ENCODE peak calls at places on chromosome 20, in eight cellular contexts. One of them, this sample, is unnamed.
A peak's percentile ranks its signal among the peaks of the same experiment; 100 is the strongest.

GRCh38 chr20:38220587-38220986 is 39.9 kb downstream of the KIAA1755 start:
- DNase-seq in choroid plexus epithelial cell: no peak
- DNase-seq in endothelial cell: no peak
- DNase-seq in H4: no peak
- DNase-seq in OCI-LY7: no peak
- DNase-seq in activated naive CD8-positive, alpha-beta T cell treated with anti-CD3 and anti-CD28 coated beads, Interleukin-2, amount 50 U/mL, for 24 hours: no peak
- DNase-seq in psoas muscle: no peak
- DNase-seq in MM.1S: no peak
- DNase-seq in this sample: no peak

GRCh38 chr20:11935754-11936551 is 18.3 kb downstream of the BTBD3 start:
- DNase-seq in choroid plexus epithelial cell: no peak
- DNase-seq in endothelial cell: no peak
- DNase-seq in H4: no peak
- DNase-seq in OCI-LY7: no peak
- DNase-seq in activated naive CD8-positive, alpha-beta T cell treated with anti-CD3 and anti-CD28 coated beads, Interleukin-2, amount 50 U/mL, for 24 hours: no peak
- DNase-seq in psoas muscle: no peak
- DNase-seq in MM.1S: no peak
- DNase-seq in this sample: no peak

GRCh38 chr20:48143435-48144081 is 358.3 kb upstream of the SULF2 start:
- DNase-seq in choroid plexus epithelial cell: no peak
- DNase-seq in endothelial cell: no peak
- DNase-seq in H4: no peak
- DNase-seq in OCI-LY7: no peak
- DNase-seq in activated naive CD8-positive, alpha-beta T cell treated with anti-CD3 and anti-CD28 coated beads, Interleukin-2, amount 50 U/mL, for 24 hours: no peak
- DNase-seq in psoas muscle: no peak
- DNase-seq in MM.1S: no peak
- DNase-seq in this sample: no peak

GRCh38 chr20:51812861-51813260 is 10.5 kb upstream of the SALL4 start:
- DNase-seq in choroid plexus epithelial cell: no peak
- DNase-seq in endothelial cell: no peak
- DNase-seq in H4: no peak
- DNase-seq in OCI-LY7: no peak
- DNase-seq in activated naive CD8-positive, alpha-beta T cell treated with anti-CD3 and anti-CD28 coated beads, Interleukin-2, amount 50 U/mL, for 24 hours: no peak
- DNase-seq in psoas muscle: no peak
- DNase-seq in MM.1S: no peak
- DNase-seq in this sample: no peak

GRCh38 chr20:4150095-4150492 is 134.7 kb upstream of the RNF24 start:
- DNase-seq in choroid plexus epithelial cell: peak; percentile 78
- DNase-seq in endothelial cell: no peak
- DNase-seq in H4: no peak
- DNase-seq in OCI-LY7: no peak
- DNase-seq in activated naive CD8-positive, alpha-beta T cell treated with anti-CD3 and anti-CD28 coated beads, Interleukin-2, amount 50 U/mL, for 24 hours: no peak
- DNase-seq in psoas muscle: no peak
- DNase-seq in MM.1S: no peak
- DNase-seq in this sample: no peak

GRCh38 chr20:32986331-32986966 is 17.8 kb downstream of the SUN5 start:
- DNase-seq in choroid plexus epithelial cell: no peak
- DNase-seq in endothelial cell: no peak
- DNase-seq in H4: no peak
- DNase-seq in OCI-LY7: no peak
- DNase-seq in activated naive CD8-positive, alpha-beta T cell treated with anti-CD3 and anti-CD28 coated beads, Interleukin-2, amount 50 U/mL, for 24 hours: no peak
- DNase-seq in psoas muscle: no peak
- DNase-seq in MM.1S: no peak
- DNase-seq in this sample: no peak

GRCh38 chr20:37649017-37649416 is 44.8 kb upstream of the CTNNBL1 start:
- DNase-seq in choroid plexus epithelial cell: no peak
- DNase-seq in endothelial cell: no peak
- DNase-seq in H4: no peak
- DNase-seq in OCI-LY7: no peak
- DNase-seq in activated naive CD8-positive, alpha-beta T cell treated with anti-CD3 and anti-CD28 coated beads, Interleukin-2, amount 50 U/mL, for 24 hours: no peak
- DNase-seq in psoas muscle: no peak
- DNase-seq in MM.1S: no peak
- DNase-seq in this sample: no peak

GRCh38 chr20:50151034-50151743 is 2.3 kb downstream of the PEDS1 start:
- DNase-seq in choroid plexus epithelial cell: no peak
- DNase-seq in endothelial cell: no peak
- DNase-seq in H4: no peak
- DNase-seq in OCI-LY7: no peak
- DNase-seq in activated naive CD8-positive, alpha-beta T cell treated with anti-CD3 and anti-CD28 coated beads, Interleukin-2, amount 50 U/mL, for 24 hours: no peak
- DNase-seq in psoas muscle: no peak
- DNase-seq in MM.1S: no peak
- DNase-seq in this sample: no peak

GRCh38 chr20:14790771-14791517 is 453.5 kb upstream of the FLRT3 start:
- DNase-seq in choroid plexus epithelial cell: peak; percentile 76
- DNase-seq in endothelial cell: no peak
- DNase-seq in H4: no peak
- DNase-seq in OCI-LY7: no peak
- DNase-seq in activated naive CD8-positive, alpha-beta T cell treated with anti-CD3 and anti-CD28 coated beads, Interleukin-2, amount 50 U/mL, for 24 hours: no peak
- DNase-seq in psoas muscle: no peak
- DNase-seq in MM.1S: no peak
- DNase-seq in this sample: no peak

GRCh38 chr20:41048475-41049242 is 20.0 kb downstream of the TOP1 start:
- DNase-seq in choroid plexus epithelial cell: no peak
- DNase-seq in endothelial cell: no peak
- DNase-seq in H4: peak; percentile 7
- DNase-seq in OCI-LY7: peak; percentile 49
- DNase-seq in activated naive CD8-positive, alpha-beta T cell treated with anti-CD3 and anti-CD28 coated beads, Interleukin-2, amount 50 U/mL, for 24 hours: no peak
- DNase-seq in psoas muscle: no peak
- DNase-seq in MM.1S: no peak
- DNase-seq in this sample: no peak

GRCh38 chr20:728022-728944 is 40.0 kb downstream of the SLC52A3 start:
- DNase-seq in choroid plexus epithelial cell: peak; percentile 45
- DNase-seq in endothelial cell: peak; percentile 86
- DNase-seq in H4: peak; percentile 57
- DNase-seq in OCI-LY7: peak; percentile 7
- DNase-seq in activated naive CD8-positive, alpha-beta T cell treated with anti-CD3 and anti-CD28 coated beads, Interleukin-2, amount 50 U/mL, for 24 hours: peak; percentile 66
- DNase-seq in psoas muscle: peak; percentile 41
- DNase-seq in MM.1S: no peak
- DNase-seq in this sample: peak; percentile 89

GRCh38 chr20:17936791-17937687 is 31.6 kb downstream of the SNX5 start:
- DNase-seq in choroid plexus epithelial cell: peak; percentile 86
- DNase-seq in endothelial cell: no peak
- DNase-seq in H4: no peak
- DNase-seq in OCI-LY7: no peak
- DNase-seq in activated naive CD8-positive, alpha-beta T cell treated with anti-CD3 and anti-CD28 coated beads, Interleukin-2, amount 50 U/mL, for 24 hours: no peak
- DNase-seq in psoas muscle: peak; percentile 66
- DNase-seq in MM.1S: no peak
- DNase-seq in this sample: no peak

GRCh38 chr20:19506021-19506420 is 252.0 kb upstream of the RIN2 start:
- DNase-seq in choroid plexus epithelial cell: no peak
- DNase-seq in endothelial cell: no peak
- DNase-seq in H4: no peak
- DNase-seq in OCI-LY7: no peak
- DNase-seq in activated naive CD8-positive, alpha-beta T cell treated with anti-CD3 and anti-CD28 coated beads, Interleukin-2, amount 50 U/mL, for 24 hours: no peak
- DNase-seq in psoas muscle: no peak
- DNase-seq in MM.1S: no peak
- DNase-seq in this sample: no peak

GRCh38 chr20:58096880-58097813 is 131.3 kb downstream of the ANKRD60 start:
- DNase-seq in choroid plexus epithelial cell: no peak
- DNase-seq in endothelial cell: no peak
- DNase-seq in H4: no peak
- DNase-seq in OCI-LY7: no peak
- DNase-seq in activated naive CD8-positive, alpha-beta T cell treated with anti-CD3 and anti-CD28 coated beads, Interleukin-2, amount 50 U/mL, for 24 hours: no peak
- DNase-seq in psoas muscle: no peak
- DNase-seq in MM.1S: no peak
- DNase-seq in this sample: no peak

GRCh38 chr20:38878798-38879197 is 47.4 kb upstream of the FAM83D start:
- DNase-seq in choroid plexus epithelial cell: peak; percentile 49
- DNase-seq in endothelial cell: peak; percentile 64
- DNase-seq in H4: no peak
- DNase-seq in OCI-LY7: peak; percentile 55
- DNase-seq in activated naive CD8-positive, alpha-beta T cell treated with anti-CD3 and anti-CD28 coated beads, Interleukin-2, amount 50 U/mL, for 24 hours: no peak
- DNase-seq in psoas muscle: no peak
- DNase-seq in MM.1S: no peak
- DNase-seq in this sample: no peak

GRCh38 chr20:21309678-21310467 is 6.7 kb downstream of the XRN2 start:
- DNase-seq in choroid plexus epithelial cell: no peak
- DNase-seq in endothelial cell: no peak
- DNase-seq in H4: no peak
- DNase-seq in OCI-LY7: no peak
- DNase-seq in activated naive CD8-positive, alpha-beta T cell treated with anti-CD3 and anti-CD28 coated beads, Interleukin-2, amount 50 U/mL, for 24 hours: no peak
- DNase-seq in psoas muscle: no peak
- DNase-seq in MM.1S: no peak
- DNase-seq in this sample: no peak

GRCh38 chr20:51095755-51096509 is 73.0 kb upstream of the KCNG1 start:
- DNase-seq in choroid plexus epithelial cell: peak; percentile 17
- DNase-seq in endothelial cell: no peak
- DNase-seq in H4: no peak
- DNase-seq in OCI-LY7: peak; percentile 27
- DNase-seq in activated naive CD8-positive, alpha-beta T cell treated with anti-CD3 and anti-CD28 coated beads, Interleukin-2, amount 50 U/mL, for 24 hours: no peak
- DNase-seq in psoas muscle: no peak
- DNase-seq in MM.1S: no peak
- DNase-seq in this sample: no peak

GRCh38 chr20:44566811-44567210 is 15.6 kb upstream of the PKIG start:
- DNase-seq in choroid plexus epithelial cell: no peak
- DNase-seq in endothelial cell: no peak
- DNase-seq in H4: no peak
- DNase-seq in OCI-LY7: no peak
- DNase-seq in activated naive CD8-positive, alpha-beta T cell treated with anti-CD3 and anti-CD28 coated beads, Interleukin-2, amount 50 U/mL, for 24 hours: no peak
- DNase-seq in psoas muscle: no peak
- DNase-seq in MM.1S: no peak
- DNase-seq in this sample: no peak

GRCh38 chr20:50506270-50506579 is 4.0 kb upstream of the PTPN1 start:
- DNase-seq in choroid plexus epithelial cell: no peak
- DNase-seq in endothelial cell: no peak
- DNase-seq in H4: no peak
- DNase-seq in OCI-LY7: no peak
- DNase-seq in activated naive CD8-positive, alpha-beta T cell treated with anti-CD3 and anti-CD28 coated beads, Interleukin-2, amount 50 U/mL, for 24 hours: no peak
- DNase-seq in psoas muscle: no peak
- DNase-seq in MM.1S: no peak
- DNase-seq in this sample: no peak

GRCh38 chr20:51739722-51740249 is 28.4 kb downstream of the ATP9A start:
- DNase-seq in choroid plexus epithelial cell: no peak
- DNase-seq in endothelial cell: no peak
- DNase-seq in H4: no peak
- DNase-seq in OCI-LY7: no peak
- DNase-seq in activated naive CD8-positive, alpha-beta T cell treated with anti-CD3 and anti-CD28 coated beads, Interleukin-2, amount 50 U/mL, for 24 hours: no peak
- DNase-seq in psoas muscle: no peak
- DNase-seq in MM.1S: no peak
- DNase-seq in this sample: no peak

GRCh38 chr20:17650816-17651760 is 31.0 kb downstream of the RRBP1 start:
- DNase-seq in choroid plexus epithelial cell: no peak
- DNase-seq in endothelial cell: no peak
- DNase-seq in H4: no peak
- DNase-seq in OCI-LY7: no peak
- DNase-seq in activated naive CD8-positive, alpha-beta T cell treated with anti-CD3 and anti-CD28 coated beads, Interleukin-2, amount 50 U/mL, for 24 hours: no peak
- DNase-seq in psoas muscle: no peak
- DNase-seq in MM.1S: no peak
- DNase-seq in this sample: no peak

GRCh38 chr20:6006603-6006949 is 47.3 kb downstream of the LRRN4 start:
- DNase-seq in choroid plexus epithelial cell: no peak
- DNase-seq in endothelial cell: no peak
- DNase-seq in H4: no peak
- DNase-seq in OCI-LY7: no peak
- DNase-seq in activated naive CD8-positive, alpha-beta T cell treated with anti-CD3 and anti-CD28 coated beads, Interleukin-2, amount 50 U/mL, for 24 hours: no peak
- DNase-seq in psoas muscle: no peak
- DNase-seq in MM.1S: no peak
- DNase-seq in this sample: no peak

GRCh38 chr20:14986656-14987055 is 649.2 kb upstream of the FLRT3 start:
- DNase-seq in choroid plexus epithelial cell: no peak
- DNase-seq in endothelial cell: no peak
- DNase-seq in H4: peak; percentile 15
- DNase-seq in OCI-LY7: no peak
- DNase-seq in activated naive CD8-positive, alpha-beta T cell treated with anti-CD3 and anti-CD28 coated beads, Interleukin-2, amount 50 U/mL, for 24 hours: no peak
- DNase-seq in psoas muscle: no peak
- DNase-seq in MM.1S: no peak
- DNase-seq in this sample: no peak

GRCh38 chr20:64049060-64049886 is at the start of gene SOX18:
- DNase-seq in choroid plexus epithelial cell: peak; percentile 39
- DNase-seq in endothelial cell: peak; percentile 73
- DNase-seq in H4: no peak
- DNase-seq in OCI-LY7: no peak
- DNase-seq in activated naive CD8-positive, alpha-beta T cell treated with anti-CD3 and anti-CD28 coated beads, Interleukin-2, amount 50 U/mL, for 24 hours: peak; percentile 46
- DNase-seq in psoas muscle: no peak
- DNase-seq in MM.1S: no peak
- DNase-seq in this sample: no peak

GRCh38 chr20:30611239-30611984 is 646.1 kb upstream of the DEFB115 start:
- DNase-seq in choroid plexus epithelial cell: no peak
- DNase-seq in endothelial cell: no peak
- DNase-seq in H4: no peak
- DNase-seq in OCI-LY7: no peak
- DNase-seq in activated naive CD8-positive, alpha-beta T cell treated with anti-CD3 and anti-CD28 coated beads, Interleukin-2, amount 50 U/mL, for 24 hours: no peak
- DNase-seq in psoas muscle: no peak
- DNase-seq in MM.1S: no peak
- DNase-seq in this sample: no peak

GRCh38 chr20:347640-348484 is 951 bp downstream of the NRSN2 start:
- DNase-seq in choroid plexus epithelial cell: peak; percentile 98
- DNase-seq in endothelial cell: peak; percentile 85
- DNase-seq in H4: peak; percentile 97
- DNase-seq in OCI-LY7: peak; percentile 56
- DNase-seq in activated naive CD8-positive, alpha-beta T cell treated with anti-CD3 and anti-CD28 coated beads, Interleukin-2, amount 50 U/mL, for 24 hours: peak; percentile 77
- DNase-seq in psoas muscle: peak; percentile 88
- DNase-seq in MM.1S: peak; percentile 86
- DNase-seq in this sample: peak; percentile 98

GRCh38 chr20:48648482-48649051 is 179.2 kb downstream of the PREX1 start:
- DNase-seq in choroid plexus epithelial cell: no peak
- DNase-seq in endothelial cell: no peak
- DNase-seq in H4: no peak
- DNase-seq in OCI-LY7: no peak
- DNase-seq in activated naive CD8-positive, alpha-beta T cell treated with anti-CD3 and anti-CD28 coated beads, Interleukin-2, amount 50 U/mL, for 24 hours: no peak
- DNase-seq in psoas muscle: no peak
- DNase-seq in MM.1S: no peak
- DNase-seq in this sample: no peak

GRCh38 chr20:37880726-37881591 is 22.0 kb upstream of the VSTM2L start:
- DNase-seq in choroid plexus epithelial cell: no peak
- DNase-seq in endothelial cell: peak; percentile 26
- DNase-seq in H4: no peak
- DNase-seq in OCI-LY7: no peak
- DNase-seq in activated naive CD8-positive, alpha-beta T cell treated with anti-CD3 and anti-CD28 coated beads, Interleukin-2, amount 50 U/mL, for 24 hours: no peak
- DNase-seq in psoas muscle: peak; percentile 50
- DNase-seq in MM.1S: no peak
- DNase-seq in this sample: peak; percentile 99

GRCh38 chr20:37516697-37517370 is 4.2 kb upstream of the NNAT start:
- DNase-seq in choroid plexus epithelial cell: peak; percentile 83
- DNase-seq in endothelial cell: no peak
- DNase-seq in H4: no peak
- DNase-seq in OCI-LY7: no peak
- DNase-seq in activated naive CD8-positive, alpha-beta T cell treated with anti-CD3 and anti-CD28 coated beads, Interleukin-2, amount 50 U/mL, for 24 hours: no peak
- DNase-seq in psoas muscle: peak; percentile 66
- DNase-seq in MM.1S: no peak
- DNase-seq in this sample: peak; percentile 82

GRCh38 chr20:62652051-62652893 is 10.0 kb downstream of the SLCO4A1 start:
- DNase-seq in choroid plexus epithelial cell: peak; percentile 99
- DNase-seq in endothelial cell: peak; percentile 42
- DNase-seq in H4: peak; percentile 96
- DNase-seq in OCI-LY7: peak; percentile 80
- DNase-seq in activated naive CD8-positive, alpha-beta T cell treated with anti-CD3 and anti-CD28 coated beads, Interleukin-2, amount 50 U/mL, for 24 hours: peak; percentile 59
- DNase-seq in psoas muscle: peak; percentile 94
- DNase-seq in MM.1S: peak; percentile 95
- DNase-seq in this sample: no peak

GRCh38 chr20:13671500-13672288 is 33.0 kb upstream of the TASP1 start:
- DNase-seq in choroid plexus epithelial cell: peak; percentile 47
- DNase-seq in endothelial cell: no peak
- DNase-seq in H4: no peak
- DNase-seq in OCI-LY7: no peak
- DNase-seq in activated naive CD8-positive, alpha-beta T cell treated with anti-CD3 and anti-CD28 coated beads, Interleukin-2, amount 50 U/mL, for 24 hours: no peak
- DNase-seq in psoas muscle: no peak
- DNase-seq in MM.1S: no peak
- DNase-seq in this sample: no peak

GRCh38 chr20:46501961-46502360 is 11.4 kb downstream of the ZNF334 start:
- DNase-seq in choroid plexus epithelial cell: no peak
- DNase-seq in endothelial cell: no peak
- DNase-seq in H4: no peak
- DNase-seq in OCI-LY7: no peak
- DNase-seq in activated naive CD8-positive, alpha-beta T cell treated with anti-CD3 and anti-CD28 coated beads, Interleukin-2, amount 50 U/mL, for 24 hours: no peak
- DNase-seq in psoas muscle: no peak
- DNase-seq in MM.1S: no peak
- DNase-seq in this sample: no peak

GRCh38 chr20:8983478-8984345 is 85.2 kb upstream of the PLCB4 start:
- DNase-seq in choroid plexus epithelial cell: no peak
- DNase-seq in endothelial cell: no peak
- DNase-seq in H4: no peak
- DNase-seq in OCI-LY7: no peak
- DNase-seq in activated naive CD8-positive, alpha-beta T cell treated with anti-CD3 and anti-CD28 coated beads, Interleukin-2, amount 50 U/mL, for 24 hours: no peak
- DNase-seq in psoas muscle: no peak
- DNase-seq in MM.1S: no peak
- DNase-seq in this sample: no peak

GRCh38 chr20:3543901-3544507 is 73.2 kb downstream of the ATRN start:
- DNase-seq in choroid plexus epithelial cell: peak; percentile 66
- DNase-seq in endothelial cell: no peak
- DNase-seq in H4: peak; percentile 15
- DNase-seq in OCI-LY7: no peak
- DNase-seq in activated naive CD8-positive, alpha-beta T cell treated with anti-CD3 and anti-CD28 coated beads, Interleukin-2, amount 50 U/mL, for 24 hours: no peak
- DNase-seq in psoas muscle: no peak
- DNase-seq in MM.1S: no peak
- DNase-seq in this sample: no peak